ENCODE peak calls at places on chromosomes 3 and 15, in nine cellular contexts. Q is IMR-90, D is A549, Z is fibroblast of the aortic adventitia, J is fibroblast of lung, W is upper lobe of right lung, B is endothelial cell, F is bronchial epithelial cell, U is AG10803. A is an unnamed sample.

GRCh38 chr15:48712546-48712945 is 67.0 kb upstream of the FBN1 start:
- DNase-seq in Q (no peak), D (no peak), Z (no peak), J (no peak), W (no peak), B (no peak), F (no peak), U (no peak), A (no peak)

GRCh38 chr15:49589030-49589429 is 31.6 kb downstream of the FAM227B start:
- DNase-seq in Q (peak), D (no peak), Z (peak), J (no peak), W (no peak), B (no peak), F (no peak), U (no peak), A (no peak)

GRCh38 chr15:80567721-80568157 is 127.4 kb upstream of the ABHD17C start:
- DNase-seq in Q (peak), D (peak), Z (peak), J (peak), W (peak), B (peak), F (peak), U (peak), A (peak)

GRCh38 chr15:77059761-77060345 is 11.1 kb downstream of the TSPAN3 start:
- DNase-seq in Q (peak), D (no peak), Z (no peak), J (no peak), W (no peak), B (no peak), F (no peak), U (no peak), A (peak)

GRCh38 chr3:51361746-51362145 is 23.3 kb upstream of the MANF start:
- DNase-seq in Q (no peak), D (no peak), Z (no peak), J (no peak), W (no peak), B (no peak), F (no peak), U (no peak), A (no peak)

GRCh38 chr15:72227192-72227586 is 3.8 kb downstream of the PKM start:
- DNase-seq in Q (peak), D (no peak), Z (peak), J (peak), W (no peak), B (no peak), F (peak), U (peak), A (peak)

GRCh38 chr3:186640473-186640818 is 247 bp downstream of the FETUB start:
- DNase-seq in Q (no peak), D (peak), Z (peak), J (peak), W (no peak), B (no peak), F (peak), U (no peak), A (no peak)

GRCh38 chr3:100645913-100646312 is 36.5 kb downstream of the ADGRG7 start:
- DNase-seq in Q (no peak), D (no peak), Z (no peak), J (no peak), W (no peak), B (no peak), F (no peak), U (no peak), A (no peak)

GRCh38 chr3:2099028-2099671 is 484 bp downstream of the CNTN4 start:
- DNase-seq in Q (no peak), D (no peak), Z (no peak), J (no peak), W (peak), B (no peak), F (no peak), U (no peak), A (no peak)

GRCh38 chr3:138939563-138940241 is 7.2 kb downstream of the FOXL2 start:
- DNase-seq in Q (no peak), D (no peak), Z (no peak), J (no peak), W (no peak), B (peak), F (no peak), U (no peak), A (no peak)

GRCh38 chr15:96352594-96353377 is 22.3 kb downstream of the NR2F2 start:
- DNase-seq in Q (peak), D (no peak), Z (no peak), J (peak), W (no peak), B (no peak), F (no peak), U (no peak), A (no peak)

GRCh38 chr3:10259798-10260197 is 11.5 kb downstream of the TATDN2 start:
- DNase-seq in Q (no peak), D (no peak), Z (no peak), J (no peak), W (no peak), B (no peak), F (no peak), U (no peak), A (no peak)

GRCh38 chr3:56131976-56132590 is 336.2 kb downstream of the ERC2 start:
- DNase-seq in Q (peak), D (peak), Z (peak), J (peak), W (no peak), B (no peak), F (peak), U (peak), A (peak)

GRCh38 chr3:9951126-9951525 is 1.1 kb downstream of the PRRT3 start:
- DNase-seq in Q (no peak), D (no peak), Z (no peak), J (no peak), W (no peak), B (no peak), F (no peak), U (no peak), A (peak)

GRCh38 chr15:46304320-46304719 is 669.5 kb downstream of the SQOR start:
- DNase-seq in Q (no peak), D (peak), Z (no peak), J (no peak), W (no peak), B (peak), F (no peak), U (no peak), A (peak)

GRCh38 chr3:96959902-96960596 is 145.7 kb downstream of the EPHA6 start:
- DNase-seq in Q (no peak), D (no peak), Z (peak), J (no peak), W (no peak), B (no peak), F (peak), U (peak), A (no peak)

GRCh38 chr3:35505181-35505580 is 134.1 kb upstream of the ARPP21 start:
- DNase-seq in Q (no peak), D (no peak), Z (no peak), J (no peak), W (peak), B (no peak), F (no peak), U (no peak), A (no peak)

GRCh38 chr3:192845196-192845855 is 72.3 kb downstream of the MB21D2 start:
- DNase-seq in Q (peak), D (no peak), Z (no peak), J (peak), W (no peak), B (no peak), F (no peak), U (peak), A (no peak)

GRCh38 chr3:112514527-112515128 is 15.4 kb upstream of the BTLA start:
- DNase-seq in Q (peak), D (no peak), Z (peak), J (peak), W (no peak), B (no peak), F (no peak), U (peak), A (peak)

GRCh38 chr3:192847918-192848317 is 69.7 kb downstream of the MB21D2 start:
- DNase-seq in Q (peak), D (no peak), Z (peak), J (peak), W (no peak), B (no peak), F (no peak), U (peak), A (no peak)

GRCh38 chr3:68919000-68919399 is 13.3 kb downstream of the TAFA4 start:
- DNase-seq in Q (peak), D (no peak), Z (peak), J (peak), W (no peak), B (peak), F (peak), U (peak), A (no peak)

GRCh38 chr3:181518222-181518621 is 193.5 kb upstream of the SOX2 start:
- DNase-seq in Q (no peak), D (no peak), Z (no peak), J (no peak), W (no peak), B (no peak), F (no peak), U (no peak), A (no peak)

GRCh38 chr15:93052090-93052892 is 36.7 kb downstream of the RGMA start:
- DNase-seq in Q (no peak), D (no peak), Z (no peak), J (no peak), W (no peak), B (no peak), F (no peak), U (no peak), A (peak)

GRCh38 chr15:83732770-83733169 is 78.8 kb downstream of the ADAMTSL3 start:
- DNase-seq in Q (no peak), D (no peak), Z (no peak), J (peak), W (no peak), B (no peak), F (no peak), U (no peak), A (no peak)

DNA sequence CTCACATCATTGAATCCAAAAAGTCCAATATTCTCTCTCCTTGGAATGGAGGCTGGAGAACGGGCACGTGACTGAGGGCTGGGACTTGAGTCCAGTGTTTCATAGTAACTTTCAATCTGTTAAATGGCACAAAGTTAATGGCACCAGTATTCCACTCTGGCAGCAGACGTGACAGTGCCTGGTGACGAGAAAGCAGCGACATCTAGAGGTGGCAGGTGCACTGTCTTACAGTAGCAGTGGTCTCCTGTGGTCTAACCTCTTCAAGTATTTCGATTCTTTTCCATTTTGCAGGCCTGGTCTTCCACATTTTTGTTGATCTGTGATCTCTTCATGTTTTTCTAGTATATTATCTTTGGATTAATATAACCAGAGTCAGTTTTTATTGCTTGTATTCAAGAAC is 107.1 kb downstream of the OXSM start:
- DNase-seq in Q (no peak), D (peak), Z (no peak), J (no peak), W (no peak), B (peak), F (no peak), U (no peak), A (peak)
- TF ChIP-seq CTCF in Q (peak), D (peak), Z (no peak), J (no peak), W (no peak), B (peak), F (peak), U (no peak), A (peak)

GRCh38 chr3:15470261-15470660 is 42.9 kb downstream of the EAF1 start:
- DNase-seq in Q (no peak), D (peak), Z (no peak), J (no peak), W (no peak), B (no peak), F (no peak), U (no peak), A (no peak)
- TF ChIP-seq CTCF in Q (no peak), D (no peak), Z (no peak), J (no peak), W (no peak), B (no peak), F (peak), U (no peak), A (no peak)

DNA sequence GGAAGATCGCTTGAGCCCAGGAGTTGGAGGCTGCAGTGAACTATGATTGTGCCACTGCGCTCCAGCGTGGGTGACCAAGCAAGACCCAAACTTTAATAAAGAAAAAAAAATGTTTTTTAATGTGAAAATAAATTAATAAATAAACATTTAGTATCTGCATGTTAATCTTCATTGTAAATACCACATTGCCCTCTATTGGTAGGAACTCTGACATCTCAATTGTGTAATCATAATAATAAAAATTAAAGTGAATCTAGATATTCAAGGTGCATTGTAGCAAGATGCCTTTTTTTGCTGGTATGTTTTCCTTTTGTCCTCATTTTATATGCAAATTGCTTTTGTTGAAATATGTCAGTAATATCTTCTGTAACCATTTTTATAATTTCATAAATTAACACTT is 95.0 kb upstream of the LIMD1 start:
- DNase-seq in Q (peak), D (peak), Z (peak), J (peak), W (no peak), B (no peak), F (peak), U (peak), A (no peak)
- TF ChIP-seq CTCF in Q (peak), D (peak), Z (peak), J (no peak), W (peak), B (peak), F (no peak), U (peak), A (peak)

DNA sequence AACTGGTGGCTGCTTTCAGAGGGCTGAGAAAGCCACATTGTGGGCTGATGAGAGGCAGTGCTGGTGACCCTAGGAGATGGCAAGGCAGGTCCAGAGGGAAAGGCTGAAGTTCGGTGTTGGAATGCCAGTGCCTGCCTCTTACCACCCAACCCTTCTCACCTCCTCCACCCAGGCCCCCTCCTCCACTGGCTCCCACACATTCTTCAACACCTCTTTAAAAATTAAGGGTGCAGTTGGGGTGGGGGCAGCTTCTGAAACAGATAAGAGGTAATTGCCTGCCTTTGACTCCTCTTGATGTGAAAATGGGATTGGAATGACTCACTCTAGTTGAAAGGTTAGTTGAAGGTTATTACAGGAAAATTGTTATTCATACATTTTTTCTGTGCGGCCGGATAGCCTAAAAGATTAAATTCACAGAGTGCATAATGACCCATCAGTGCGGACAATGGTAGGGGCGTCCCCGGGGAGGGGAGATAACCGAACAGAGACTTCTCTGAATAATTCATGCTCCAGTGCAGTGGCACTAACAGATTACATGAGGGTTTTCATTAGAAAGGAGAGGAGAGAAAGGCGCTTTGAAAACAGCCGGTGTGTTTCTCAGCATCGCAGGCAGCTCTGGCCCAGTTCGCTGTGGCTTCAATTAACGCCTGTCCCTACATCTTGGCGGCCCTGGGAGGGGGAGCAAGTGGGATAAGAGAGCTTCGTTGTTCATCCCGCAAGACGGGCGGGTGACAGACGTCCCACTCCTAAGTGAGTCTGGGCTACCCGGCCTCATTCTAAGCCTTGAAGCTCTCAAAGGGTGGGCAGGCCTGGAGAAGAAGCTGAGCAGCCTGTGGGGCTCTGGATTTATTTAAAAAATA is 212.3 kb downstream of the TLE3 start:
- DNase-seq in Q (no peak), D (no peak), Z (no peak), J (peak), W (no peak), B (no peak), F (no peak), U (no peak), A (no peak)
- TF ChIP-seq CTCF in Q (no peak), D (no peak), Z (no peak), J (no peak), W (no peak), B (no peak), F (no peak), U (no peak), A (no peak)

GRCh38 chr3:13879946-13880810 is at the start of gene WNT7A:
- DNase-seq in Q (no peak), D (peak), Z (no peak), J (no peak), W (peak), B (peak), F (peak), U (no peak), A (peak)
- TF ChIP-seq CTCF in Q (peak), D (peak), Z (peak), J (peak), W (peak), B (peak), F (peak), U (no peak), A (peak)

GRCh38 chr3:197801801-197802504 is 10.9 kb downstream of the LRCH3 start:
- DNase-seq in Q (peak), D (no peak), Z (peak), J (peak), W (no peak), B (no peak), F (peak), U (peak), A (peak)

GRCh38 chr3:197800379-197800778 is 9.3 kb downstream of the LRCH3 start:
- DNase-seq in Q (peak), D (no peak), Z (peak), J (peak), W (no peak), B (no peak), F (no peak), U (no peak), A (no peak)

GRCh38 chr3:197798863-197799262 is 7.8 kb downstream of the LRCH3 start:
- DNase-seq in Q (no peak), D (no peak), Z (no peak), J (no peak), W (no peak), B (no peak), F (no peak), U (no peak), A (no peak)

GRCh38 chr3:197807969-197808587 is 17.0 kb downstream of the LRCH3 start:
- DNase-seq in Q (peak), D (no peak), Z (no peak), J (peak), W (no peak), B (no peak), F (no peak), U (peak), A (no peak)

GRCh38 chr3:197802505-197803459 is 11.7 kb downstream of the LRCH3 start:
- DNase-seq in Q (no peak), D (no peak), Z (no peak), J (no peak), W (no peak), B (no peak), F (no peak), U (no peak), A (no peak)
- TF ChIP-seq CTCF in Q (peak), D (no peak), Z (peak), J (no peak), W (no peak), B (no peak), F (no peak), U (peak), A (peak)